ENCODE peak calls at places on chromosome 12, in six cellular contexts. T, X, S, G, W and B are unnamed samples.

GRCh38 chr12:111410229-111411186 is 4.8 kb downstream of the SH2B3 start:
- DNase-seq in T (no peak), X (no peak), S (no peak), G (no peak), W (no peak), B (no peak)

GRCh38 chr12:53696285-53696654 is 20.4 kb upstream of the ATP5MC2 start:
- DNase-seq in T (no peak), X (peak; percentile 44), S (peak; percentile 61), G (no peak), W (peak; percentile 97), B (peak; percentile 41)

GRCh38 chr12:93943766-93944165 is 204.6 kb upstream of the PLXNC1 start:
- DNase-seq in T (peak; percentile 51), X (peak; percentile 45), S (no peak), G (no peak), W (no peak), B (no peak)

GRCh38 chr12:47903151-47903611 is 1.6 kb downstream of the VDR start:
- DNase-seq in T (peak; percentile 64), X (peak; percentile 57), S (no peak), G (no peak), W (no peak), B (no peak)

GRCh38 chr12:58803893-58804292 is 116.4 kb downstream of the LRIG3 start:
- DNase-seq in T (peak; percentile 65), X (no peak), S (peak; percentile 61), G (no peak), W (no peak), B (no peak)

GRCh38 chr12:96448287-96448686 is 41.1 kb upstream of the CFAP54 start:
- DNase-seq in T (no peak), X (no peak), S (peak; percentile 73), G (no peak), W (no peak), B (no peak)

GRCh38 chr12:93679308-93679933 is 2.2 kb downstream of the CRADD start:
- DNase-seq in T (no peak), X (peak; percentile 35), S (no peak), G (no peak), W (no peak), B (no peak)

GRCh38 chr12:53217049-53217929 is 10.2 kb upstream of the ITGB7 start:
- DNase-seq in T (no peak), X (peak; percentile 60), S (no peak), G (no peak), W (no peak), B (no peak)

GRCh38 chr12:122088181-122088810 is 9.7 kb downstream of the MLXIP start:
- DNase-seq in T (no peak), X (no peak), S (no peak), G (no peak), W (no peak), B (no peak)

GRCh38 chr12:25811656-25812126 is 146.8 kb upstream of the RASSF8 start:
- DNase-seq in T (no peak), X (no peak), S (no peak), G (no peak), W (peak; percentile 48), B (no peak)

GRCh38 chr12:62294378-62294777 is 34.2 kb downstream of the USP15 start:
- DNase-seq in T (no peak), X (no peak), S (no peak), G (no peak), W (no peak), B (no peak)

GRCh38 chr12:777550-778047 is 25.2 kb downstream of the WNK1 start:
- DNase-seq in T (no peak), X (no peak), S (no peak), G (no peak), W (no peak), B (no peak)

GRCh38 chr12:45568808-45569207 is 160.7 kb upstream of the ARID2 start:
- DNase-seq in T (no peak), X (no peak), S (no peak), G (no peak), W (no peak), B (no peak)

GRCh38 chr12:46382425-46382973 is 9.9 kb upstream of the SLC38A2 start:
- DNase-seq in T (no peak), X (no peak), S (no peak), G (no peak), W (no peak), B (no peak)

GRCh38 chr12:52730793-52731192 is 27.5 kb upstream of the KRT77 start:
- DNase-seq in T (no peak), X (no peak), S (no peak), G (no peak), W (no peak), B (no peak)

GRCh38 chr12:39227218-39227617 is 215.7 kb downstream of the KIF21A start:
- DNase-seq in T (no peak), X (no peak), S (no peak), G (no peak), W (no peak), B (no peak)

GRCh38 chr12:108484431-108484830 is 30.6 kb upstream of the FICD start:
- DNase-seq in T (no peak), X (no peak), S (no peak), G (no peak), W (no peak), B (no peak)

GRCh38 chr12:4145990-4146859 is 127.3 kb upstream of the CCND2 start:
- DNase-seq in T (no peak), X (no peak), S (no peak), G (no peak), W (no peak), B (no peak)

GRCh38 chr12:49875115-49875720 is 28.5 kb downstream of the FAIM2 start:
- DNase-seq in T (no peak), X (no peak), S (no peak), G (no peak), W (no peak), B (no peak)

GRCh38 chr12:6442799-6443198 is 2.0 kb upstream of the CD27 start:
- DNase-seq in T (no peak), X (no peak), S (no peak), G (no peak), W (no peak), B (no peak)

GRCh38 chr12:92735131-92735721 is 32.4 kb downstream of the PLEKHG7 start:
- DNase-seq in T (peak; percentile 88), X (peak; percentile 16), S (peak; percentile 30), G (no peak), W (no peak), B (no peak)

GRCh38 chr12:2555487-2556082 is 239.2 kb upstream of the FKBP4 start:
- DNase-seq in T (no peak), X (no peak), S (no peak), G (no peak), W (no peak), B (no peak)

GRCh38 chr12:3130053-3130805 is 53.0 kb downstream of the TSPAN9 start:
- DNase-seq in T (no peak), X (no peak), S (no peak), G (no peak), W (no peak), B (no peak)

GRCh38 chr12:70719672-70720420 is 82.6 kb upstream of the PTPRB start:
- DNase-seq in T (peak; percentile 4), X (peak; percentile 44), S (no peak), G (peak; percentile 54), W (peak; percentile 12), B (no peak)

GRCh38 chr12:10279937-10280336 is 27.7 kb upstream of the KLRD1 start:
- DNase-seq in T (no peak), X (no peak), S (no peak), G (no peak), W (no peak), B (no peak)